ENCODE peak calls at places on chromosome 16, in eight cellular contexts. B is coronary artery, Y is kidney, D is A549, T is H9, A is stomach, O is tibial artery, L is gastrocnemius medialis. P is an unnamed sample.

GRCh38 chr16:47624563-47624962 is 163.4 kb downstream of the PHKB start:
- DNase-seq in B (no peak), Y (no peak), D (no peak), T (no peak), A (no peak), O (no peak), L (no peak), P (no peak)

GRCh38 chr16:53991181-53992056 is 287.5 kb downstream of the FTO start:
- DNase-seq in B (no peak), Y (no peak), D (no peak), T (no peak), A (peak), O (no peak), L (peak), P (no peak)

GRCh38 chr16:8905168-8905762 is 23.1 kb downstream of the LITAFD start:
- DNase-seq in B (no peak), Y (no peak), D (peak), T (no peak), A (no peak), O (no peak), L (no peak), P (no peak)

GRCh38 chr16:10895053-10895946 is 18.3 kb downstream of the CIITA start:
- DNase-seq in B (no peak), Y (no peak), D (peak), T (peak), A (no peak), O (no peak), L (no peak), P (peak)

GRCh38 chr16:1964046-1964505 is 550 bp downstream of the RPS2 start:
- DNase-seq in B (no peak), Y (peak), D (no peak), T (no peak), A (no peak), O (no peak), L (no peak), P (peak)

GRCh38 chr16:87582221-87582965 is 19.9 kb upstream of the JPH3 start:
- DNase-seq in B (peak), Y (peak), D (no peak), T (no peak), A (no peak), O (peak), L (peak), P (peak)

GRCh38 chr16:54934536-54935410 is 4.1 kb downstream of the IRX5 start:
- DNase-seq in B (no peak), Y (peak), D (no peak), T (peak), A (no peak), O (no peak), L (no peak), P (no peak)

GRCh38 chr16:140175-140857 is 1.8 kb upstream of the NPRL3 start:
- DNase-seq in B (no peak), Y (no peak), D (no peak), T (no peak), A (no peak), O (no peak), L (no peak), P (no peak)

GRCh38 chr16:75379911-75380847 is 53.1 kb downstream of the CFDP1 start:
- DNase-seq in B (no peak), Y (no peak), D (no peak), T (no peak), A (no peak), O (no peak), L (no peak), P (no peak)

GRCh38 chr16:12470311-12471229 is 333.1 kb downstream of the CPPED1 start:
- DNase-seq in B (no peak), Y (no peak), D (no peak), T (no peak), A (no peak), O (peak), L (no peak), P (peak)

GRCh38 chr16:68147438-68147837 is 62.3 kb downstream of the NFATC3 start:
- DNase-seq in B (no peak), Y (no peak), D (no peak), T (no peak), A (no peak), O (no peak), L (no peak), P (no peak)

GRCh38 chr16:26178298-26178697 is 486.5 kb downstream of the HS3ST4 start:
- DNase-seq in B (no peak), Y (no peak), D (no peak), T (no peak), A (no peak), O (no peak), L (no peak), P (no peak)
- H3K27ac ChIP-seq in B (no peak), Y (no peak), D (no peak), T (no peak), A (no peak), O (no peak), L (no peak), P (no peak)

GRCh38 chr16:79194291-79194690 is 406.2 kb downstream of the MAF start:
- DNase-seq in B (no peak), Y (no peak), D (no peak), T (no peak), A (no peak), O (no peak), L (no peak), P (no peak)
- H3K27ac ChIP-seq in B (no peak), Y (no peak), D (no peak), T (no peak), A (no peak), O (no peak), L (no peak), P (no peak)

GRCh38 chr16:2968368-2968737 is 795 bp upstream of the PAQR4 start:
- DNase-seq in B (no peak), Y (no peak), D (no peak), T (no peak), A (no peak), O (no peak), L (no peak), P (no peak)
- H3K27ac ChIP-seq in B (no peak), Y (no peak), D (no peak), T (no peak), A (no peak), O (no peak), L (no peak), P (no peak)

DNA sequence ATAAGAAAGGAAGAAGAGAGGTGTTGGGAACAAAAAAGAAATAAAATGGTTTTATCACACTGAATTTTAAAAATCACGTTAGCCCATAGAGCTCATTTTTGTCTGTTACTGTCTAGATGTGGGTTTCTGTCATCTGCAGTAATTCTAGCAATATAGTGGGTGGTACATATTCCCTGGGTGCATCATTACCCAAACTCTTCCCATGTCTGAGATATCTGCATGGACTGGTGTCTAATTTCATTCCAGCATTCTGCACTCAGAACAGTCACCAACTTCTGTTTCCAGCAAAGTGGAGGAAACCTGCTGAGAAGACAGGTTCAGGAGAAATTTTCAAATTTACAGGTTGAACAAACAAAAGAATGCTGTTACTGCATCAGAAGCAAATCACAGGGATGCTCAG is 263.8 kb downstream of the CDH11 start:
- DNase-seq in B (no peak), Y (no peak), D (no peak), T (no peak), A (no peak), O (no peak), L (no peak), P (no peak)
- H3K27ac ChIP-seq in B (no peak), Y (no peak), D (no peak), T (no peak), A (no peak), O (no peak), L (no peak), P (no peak)

GRCh38 chr16:72985148-72985882 is 62.6 kb downstream of the ZFHX3 start:
- DNase-seq in B (peak), Y (no peak), D (no peak), T (no peak), A (no peak), O (peak), L (peak), P (peak)
- H3K27ac ChIP-seq in B (peak), Y (peak), D (peak), T (no peak), A (peak), O (peak), L (peak), P (peak)